ENCODE peak calls at places on chromosomes 2 and 18, in nine cellular contexts. I, N, B, M, Q, Y, K, V and D are unnamed samples.

GRCh38 chr2:68193774-68194372 is 36.2 kb downstream of the PNO1 start:
- DNase-seq in I (no peak), N (no peak), B (no peak), M (no peak), Q (peak; percentile 16), Y (no peak), K (peak; percentile 71), V (no peak), D (no peak)

GRCh38 chr18:23805898-23806297 is 116.6 kb downstream of the LAMA3 start:
- DNase-seq in I (no peak), N (no peak), B (no peak), M (no peak), Q (no peak), Y (no peak), K (peak; percentile 90), V (no peak), D (no peak)

GRCh38 chr2:152602750-152603149 is 114.5 kb downstream of the PRPF40A start:
- DNase-seq in I (no peak), N (no peak), B (no peak), M (no peak), Q (no peak), Y (no peak), K (no peak), V (no peak), D (no peak)

GRCh38 chr2:170502400-170503135 is 212.6 kb upstream of the SP5 start:
- DNase-seq in I (no peak), N (no peak), B (no peak), M (no peak), Q (no peak), Y (no peak), K (no peak), V (no peak), D (no peak)

GRCh38 chr2:56034258-56034657 is 110.7 kb upstream of the EFEMP1 start:
- DNase-seq in I (no peak), N (no peak), B (no peak), M (no peak), Q (no peak), Y (no peak), K (no peak), V (no peak), D (no peak)

GRCh38 chr2:178397002-178397605 is 53.9 kb downstream of the PRKRA start:
- DNase-seq in I (no peak), N (no peak), B (no peak), M (no peak), Q (no peak), Y (no peak), K (peak; percentile 67), V (no peak), D (no peak)

GRCh38 chr2:16346671-16347070 is 319.0 kb downstream of the CYRIA start:
- DNase-seq in I (no peak), N (no peak), B (no peak), M (no peak), Q (no peak), Y (no peak), K (no peak), V (no peak), D (no peak)

GRCh38 chr18:46190667-46191066 is 86.5 kb downstream of the HAUS1 start:
- DNase-seq in I (no peak), N (no peak), B (no peak), M (no peak), Q (no peak), Y (no peak), K (no peak), V (no peak), D (no peak)

GRCh38 chr2:175363719-175364118 is 182.2 kb upstream of the ATP5MC3 start:
- DNase-seq in I (no peak), N (no peak), B (no peak), M (no peak), Q (no peak), Y (no peak), K (no peak), V (no peak), D (no peak)

GRCh38 chr2:229223107-229223506 is 48.0 kb downstream of the PID1 start:
- DNase-seq in I (no peak), N (no peak), B (no peak), M (no peak), Q (no peak), Y (no peak), K (no peak), V (no peak), D (no peak)
- TF ChIP-seq CTCF in I (no peak), N (no peak), B (no peak), M (no peak), Q (no peak), Y (no peak), K (no peak), V (no peak), D (no peak)

GRCh38 chr2:200452377-200452776 is 57.5 kb downstream of the KCTD18 start:
- DNase-seq in I (no peak), N (no peak), B (no peak), M (no peak), Q (no peak), Y (no peak), K (no peak), V (no peak), D (no peak)

GRCh38 chr2:200454839-200455801 is 54.7 kb downstream of the KCTD18 start:
- DNase-seq in I (no peak), N (no peak), B (no peak), M (no peak), Q (no peak), Y (no peak), K (no peak), V (no peak), D (no peak)

GRCh38 chr2:200453142-200453852 is 56.6 kb downstream of the KCTD18 start:
- DNase-seq in I (no peak), N (no peak), B (no peak), M (no peak), Q (no peak), Y (no peak), K (no peak), V (no peak), D (no peak)

GRCh38 chr2:200455958-200456421 is 53.9 kb downstream of the KCTD18 start:
- DNase-seq in I (no peak), N (peak; percentile 76), B (no peak), M (no peak), Q (no peak), Y (no peak), K (no peak), V (no peak), D (no peak)

DNA sequence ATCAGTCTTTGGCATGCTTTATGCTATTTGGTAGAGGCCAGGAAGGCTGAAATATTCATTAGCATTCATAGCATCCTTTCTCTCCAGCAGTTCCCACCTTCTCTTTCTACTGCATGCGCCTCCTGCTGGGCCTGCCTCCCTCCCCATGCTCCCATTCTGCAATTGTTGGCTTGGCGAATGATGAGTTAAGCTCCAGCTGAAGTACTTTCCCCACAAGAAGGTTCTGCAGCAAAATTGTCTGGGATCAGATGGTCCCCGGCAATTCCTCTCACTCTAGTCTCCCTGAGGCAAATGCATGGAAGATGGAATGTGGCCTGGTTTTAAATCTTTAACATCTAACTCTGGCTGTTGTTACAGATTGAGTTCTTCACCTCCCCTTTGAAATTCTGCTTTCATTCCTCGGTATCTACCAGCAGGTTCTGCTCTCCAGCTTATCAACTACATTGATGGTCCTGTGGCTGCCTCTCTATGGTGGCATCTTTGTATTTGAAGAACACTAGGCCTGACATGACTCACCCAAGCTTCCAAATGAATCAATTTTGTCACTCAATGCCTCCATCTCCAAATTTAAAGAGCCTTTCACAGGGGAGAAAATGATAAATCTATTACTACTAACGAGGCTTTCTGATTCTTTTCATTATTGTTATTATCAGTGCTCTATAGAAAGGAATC is 55.9 kb downstream of the KCTD18 start:
- DNase-seq in I (no peak), N (no peak), B (no peak), M (no peak), Q (no peak), Y (no peak), K (no peak), V (no peak), D (no peak)
- TF ChIP-seq CTCF in I (no peak), N (no peak), B (no peak), M (no peak), Q (peak; percentile 9), Y (no peak), K (no peak), V (no peak), D (no peak)

GRCh38 chr18:34258176-34258575 is 33.5 kb upstream of the NOL4 start:
- DNase-seq in I (no peak), N (no peak), B (no peak), M (no peak), Q (no peak), Y (no peak), K (no peak), V (no peak), D (no peak)

GRCh38 chr18:34261865-34262780 is 37.4 kb upstream of the NOL4 start:
- DNase-seq in I (no peak), N (no peak), B (no peak), M (no peak), Q (no peak), Y (no peak), K (no peak), V (no peak), D (no peak)
- TF ChIP-seq CTCF in I (no peak), N (no peak), B (no peak), M (peak; percentile 45), Q (no peak), Y (no peak), K (no peak), V (no peak), D (no peak)

GRCh38 chr2:239387811-239388210 is 13.0 kb downstream of the HDAC4 start:
- DNase-seq in I (no peak), N (peak; percentile 61), B (no peak), M (no peak), Q (no peak), Y (no peak), K (no peak), V (no peak), D (no peak)

GRCh38 chr2:239389414-239390329 is 11.1 kb downstream of the HDAC4 start:
- DNase-seq in I (no peak), N (peak; percentile 36), B (peak; percentile 54), M (no peak), Q (no peak), Y (no peak), K (no peak), V (no peak), D (no peak)

GRCh38 chr2:239390546-239391285 is 10.1 kb downstream of the HDAC4 start:
- DNase-seq in I (no peak), N (peak; percentile 61), B (peak; percentile 65), M (no peak), Q (no peak), Y (no peak), K (no peak), V (no peak), D (no peak)

GRCh38 chr2:239386872-239387445 is 13.9 kb downstream of the HDAC4 start:
- DNase-seq in I (no peak), N (peak; percentile 62), B (no peak), M (no peak), Q (no peak), Y (no peak), K (no peak), V (no peak), D (no peak)

GRCh38 chr2:239388236-239389151 is 12.3 kb downstream of the HDAC4 start:
- DNase-seq in I (no peak), N (peak; percentile 71), B (no peak), M (no peak), Q (no peak), Y (no peak), K (no peak), V (no peak), D (no peak)
- TF ChIP-seq CTCF in I (no peak), N (no peak), B (no peak), M (no peak), Q (no peak), Y (no peak), K (no peak), V (no peak), D (no peak)